ENCODE peak calls at places on chromosomes 6 and 20, in eight cellular contexts. One of them, this sample, is unnamed.
A peak's percentile ranks its signal among the peaks of the same experiment; 100 is the strongest.

GRCh38 chr6:134034951-134035822 is 17.2 kb downstream of the SLC2A12 start:
- DNase-seq in astrocyte: no peak
- DNase-seq in PC-9: peak; percentile 72
- DNase-seq in PC-3: peak; percentile 68
- DNase-seq in choroid plexus epithelial cell: no peak
- DNase-seq in naive thymus-derived CD4-positive, alpha-beta T cell: no peak
- DNase-seq in A549: no peak
- DNase-seq in mucosa of descending colon: no peak
- DNase-seq in this sample: no peak

GRCh38 chr6:39415482-39415881 is 93.0 kb upstream of the KCNK16 start:
- DNase-seq in astrocyte: no peak
- DNase-seq in A549: no peak
- DNase-seq in PC-3: no peak
- DNase-seq in choroid plexus epithelial cell: no peak
- DNase-seq in PC-9: no peak
- DNase-seq in mucosa of descending colon: no peak
- DNase-seq in naive thymus-derived CD4-positive, alpha-beta T cell: no peak
- DNase-seq in this sample: no peak

GRCh38 chr20:31972481-31973386 is 4.8 kb downstream of the XKR7 start:
- DNase-seq in A549: no peak
- DNase-seq in PC-9: no peak
- DNase-seq in naive thymus-derived CD4-positive, alpha-beta T cell: no peak
- DNase-seq in mucosa of descending colon: no peak
- DNase-seq in PC-3: no peak
- DNase-seq in astrocyte: no peak
- DNase-seq in choroid plexus epithelial cell: peak; percentile 34
- DNase-seq in this sample: no peak

GRCh38 chr20:59735486-59735885 is 131.1 kb downstream of the PHACTR3 start:
- DNase-seq in naive thymus-derived CD4-positive, alpha-beta T cell: no peak
- DNase-seq in astrocyte: no peak
- DNase-seq in PC-3: no peak
- DNase-seq in A549: no peak
- DNase-seq in choroid plexus epithelial cell: no peak
- DNase-seq in PC-9: no peak
- DNase-seq in mucosa of descending colon: no peak
- DNase-seq in this sample: no peak

GRCh38 chr6:3320238-3320637 is 61.5 kb downstream of the PSMG4 start:
- DNase-seq in naive thymus-derived CD4-positive, alpha-beta T cell: no peak
- DNase-seq in A549: no peak
- DNase-seq in PC-3: no peak
- DNase-seq in choroid plexus epithelial cell: no peak
- DNase-seq in mucosa of descending colon: no peak
- DNase-seq in PC-9: no peak
- DNase-seq in astrocyte: no peak
- DNase-seq in this sample: no peak

GRCh38 chr6:129842137-129842536 is 19.0 kb downstream of the TMEM244 start:
- DNase-seq in A549: no peak
- DNase-seq in astrocyte: no peak
- DNase-seq in naive thymus-derived CD4-positive, alpha-beta T cell: no peak
- DNase-seq in choroid plexus epithelial cell: no peak
- DNase-seq in PC-9: no peak
- DNase-seq in PC-3: no peak
- DNase-seq in mucosa of descending colon: no peak
- DNase-seq in this sample: no peak

GRCh38 chr6:138594749-138595148 is 95.5 kb upstream of the NHSL1 start:
- DNase-seq in PC-9: no peak
- DNase-seq in naive thymus-derived CD4-positive, alpha-beta T cell: no peak
- DNase-seq in astrocyte: no peak
- DNase-seq in A549: no peak
- DNase-seq in mucosa of descending colon: no peak
- DNase-seq in PC-3: no peak
- DNase-seq in choroid plexus epithelial cell: no peak
- DNase-seq in this sample: no peak

GRCh38 chr20:59566631-59567524 is 37.5 kb upstream of the PHACTR3 start:
- DNase-seq in naive thymus-derived CD4-positive, alpha-beta T cell: no peak
- DNase-seq in PC-3: no peak
- DNase-seq in A549: no peak
- DNase-seq in PC-9: peak; percentile 4
- DNase-seq in choroid plexus epithelial cell: no peak
- DNase-seq in mucosa of descending colon: no peak
- DNase-seq in astrocyte: no peak
- DNase-seq in this sample: no peak

GRCh38 chr20:33490934-33491656 is 1.2 kb downstream of the CBFA2T2 start:
- DNase-seq in choroid plexus epithelial cell: peak; percentile 7
- DNase-seq in A549: no peak
- DNase-seq in mucosa of descending colon: no peak
- DNase-seq in naive thymus-derived CD4-positive, alpha-beta T cell: no peak
- DNase-seq in PC-9: no peak
- DNase-seq in PC-3: no peak
- DNase-seq in astrocyte: no peak
- DNase-seq in this sample: no peak

GRCh38 chr20:878511-879307 is 37.4 kb downstream of the ANGPT4 start:
- DNase-seq in A549: peak; percentile 35
- DNase-seq in mucosa of descending colon: no peak
- DNase-seq in choroid plexus epithelial cell: peak; percentile 28
- DNase-seq in PC-3: peak; percentile 26
- DNase-seq in PC-9: no peak
- DNase-seq in naive thymus-derived CD4-positive, alpha-beta T cell: no peak
- DNase-seq in astrocyte: no peak
- DNase-seq in this sample: peak; percentile 49

GRCh38 chr20:62409935-62410741 is 3.1 kb upstream of the CABLES2 start:
- DNase-seq in choroid plexus epithelial cell: peak; percentile 26
- DNase-seq in PC-9: no peak
- DNase-seq in mucosa of descending colon: peak; percentile 86
- DNase-seq in PC-3: peak; percentile 59
- DNase-seq in astrocyte: no peak
- DNase-seq in A549: peak; percentile 49
- DNase-seq in naive thymus-derived CD4-positive, alpha-beta T cell: peak; percentile 27
- DNase-seq in this sample: peak; percentile 23

GRCh38 chr6:93779086-93779858 is 359.9 kb upstream of the EPHA7 start:
- DNase-seq in choroid plexus epithelial cell: peak; percentile 92
- DNase-seq in naive thymus-derived CD4-positive, alpha-beta T cell: no peak
- DNase-seq in mucosa of descending colon: no peak
- DNase-seq in PC-9: no peak
- DNase-seq in PC-3: no peak
- DNase-seq in A549: no peak
- DNase-seq in astrocyte: peak; percentile 20
- DNase-seq in this sample: peak; percentile 66

GRCh38 chr20:24934716-24935115 is 14.4 kb upstream of the CST7 start:
- DNase-seq in astrocyte: no peak
- DNase-seq in PC-3: no peak
- DNase-seq in mucosa of descending colon: no peak
- DNase-seq in PC-9: no peak
- DNase-seq in choroid plexus epithelial cell: no peak
- DNase-seq in A549: no peak
- DNase-seq in naive thymus-derived CD4-positive, alpha-beta T cell: no peak
- DNase-seq in this sample: no peak

GRCh38 chr6:108565893-108566292 is 5.2 kb downstream of the FOXO3 start:
- DNase-seq in A549: no peak
- DNase-seq in astrocyte: peak; percentile 53
- DNase-seq in mucosa of descending colon: no peak
- DNase-seq in PC-9: peak; percentile 71
- DNase-seq in naive thymus-derived CD4-positive, alpha-beta T cell: no peak
- DNase-seq in PC-3: peak; percentile 45
- DNase-seq in choroid plexus epithelial cell: peak; percentile 75
- DNase-seq in this sample: peak; percentile 91

GRCh38 chr6:44833248-44833647 is 445.7 kb downstream of the CDC5L start:
- DNase-seq in A549: no peak
- DNase-seq in mucosa of descending colon: no peak
- DNase-seq in astrocyte: no peak
- DNase-seq in PC-3: no peak
- DNase-seq in choroid plexus epithelial cell: no peak
- DNase-seq in PC-9: no peak
- DNase-seq in naive thymus-derived CD4-positive, alpha-beta T cell: no peak
- DNase-seq in this sample: no peak

GRCh38 chr6:25035451-25036435 is 100.0 kb upstream of the RIPOR2 start:
- DNase-seq in PC-9: peak; percentile 44
- DNase-seq in A549: no peak
- DNase-seq in choroid plexus epithelial cell: no peak
- DNase-seq in PC-3: no peak
- DNase-seq in naive thymus-derived CD4-positive, alpha-beta T cell: no peak
- DNase-seq in mucosa of descending colon: no peak
- DNase-seq in astrocyte: peak; percentile 9
- DNase-seq in this sample: no peak

GRCh38 chr20:22700387-22700786 is 116.0 kb upstream of the FOXA2 start:
- DNase-seq in mucosa of descending colon: no peak
- DNase-seq in choroid plexus epithelial cell: peak; percentile 83
- DNase-seq in PC-3: peak; percentile 14
- DNase-seq in astrocyte: no peak
- DNase-seq in naive thymus-derived CD4-positive, alpha-beta T cell: no peak
- DNase-seq in PC-9: no peak
- DNase-seq in A549: no peak
- DNase-seq in this sample: peak; percentile 79

GRCh38 chr6:5308066-5308465 is 46.8 kb downstream of the FARS2 start:
- DNase-seq in naive thymus-derived CD4-positive, alpha-beta T cell: no peak
- DNase-seq in choroid plexus epithelial cell: no peak
- DNase-seq in A549: no peak
- DNase-seq in PC-9: no peak
- DNase-seq in mucosa of descending colon: no peak
- DNase-seq in PC-3: peak; percentile 87
- DNase-seq in astrocyte: no peak
- DNase-seq in this sample: no peak

GRCh38 chr6:160089534-160089897 is 32.1 kb upstream of the SLC22A1 start:
- DNase-seq in PC-3: no peak
- DNase-seq in astrocyte: no peak
- DNase-seq in A549: no peak
- DNase-seq in mucosa of descending colon: no peak
- DNase-seq in naive thymus-derived CD4-positive, alpha-beta T cell: no peak
- DNase-seq in choroid plexus epithelial cell: no peak
- DNase-seq in PC-9: no peak
- DNase-seq in this sample: no peak

GRCh38 chr6:41272591-41273175 is 13.8 kb downstream of the TREM1 start:
- DNase-seq in PC-3: no peak
- DNase-seq in PC-9: no peak
- DNase-seq in A549: no peak
- DNase-seq in mucosa of descending colon: no peak
- DNase-seq in astrocyte: no peak
- DNase-seq in choroid plexus epithelial cell: no peak
- DNase-seq in naive thymus-derived CD4-positive, alpha-beta T cell: no peak
- DNase-seq in this sample: no peak

GRCh38 chr6:41274291-41274690 is 12.2 kb downstream of the TREM1 start:
- DNase-seq in PC-3: no peak
- DNase-seq in astrocyte: no peak
- DNase-seq in A549: no peak
- DNase-seq in PC-9: no peak
- DNase-seq in choroid plexus epithelial cell: no peak
- DNase-seq in naive thymus-derived CD4-positive, alpha-beta T cell: no peak
- DNase-seq in mucosa of descending colon: no peak
- DNase-seq in this sample: no peak

GRCh38 chr6:41269716-41270115 is 16.8 kb downstream of the TREM1 start:
- DNase-seq in A549: no peak
- DNase-seq in PC-3: no peak
- DNase-seq in mucosa of descending colon: no peak
- DNase-seq in naive thymus-derived CD4-positive, alpha-beta T cell: no peak
- DNase-seq in astrocyte: no peak
- DNase-seq in PC-9: no peak
- DNase-seq in choroid plexus epithelial cell: no peak
- DNase-seq in this sample: no peak

GRCh38 chr6:41273699-41274098 is 12.8 kb downstream of the TREM1 start:
- DNase-seq in astrocyte: no peak
- DNase-seq in naive thymus-derived CD4-positive, alpha-beta T cell: no peak
- DNase-seq in choroid plexus epithelial cell: no peak
- DNase-seq in PC-9: no peak
- DNase-seq in PC-3: no peak
- DNase-seq in A549: no peak
- DNase-seq in mucosa of descending colon: no peak
- DNase-seq in this sample: no peak

GRCh38 chr6:41271901-41272395 is 14.5 kb downstream of the TREM1 start:
- DNase-seq in mucosa of descending colon: no peak
- DNase-seq in PC-9: no peak
- DNase-seq in PC-3: no peak
- DNase-seq in choroid plexus epithelial cell: no peak
- DNase-seq in naive thymus-derived CD4-positive, alpha-beta T cell: no peak
- DNase-seq in A549: no peak
- DNase-seq in astrocyte: no peak
- DNase-seq in this sample: no peak
- H3K4me3 ChIP-seq in mucosa of descending colon: no peak overlapping the region
- H3K4me3 ChIP-seq in PC-9: no peak overlapping the region
- H3K4me3 ChIP-seq in PC-3: no peak overlapping the region
- H3K4me3 ChIP-seq in choroid plexus epithelial cell: no peak overlapping the region
- H3K4me3 ChIP-seq in naive thymus-derived CD4-positive, alpha-beta T cell: no peak overlapping the region
- H3K4me3 ChIP-seq in A549: no peak overlapping the region
- H3K4me3 ChIP-seq in astrocyte: no peak overlapping the region
- H3K4me3 ChIP-seq in this sample: no peak overlapping the region

GRCh38 chr6:35489995-35490791 is 6.7 kb downstream of the TEAD3 start:
- DNase-seq in PC-9: no peak
- DNase-seq in PC-3: no peak
- DNase-seq in astrocyte: peak; percentile 67
- DNase-seq in A549: no peak
- DNase-seq in mucosa of descending colon: peak; percentile 80
- DNase-seq in choroid plexus epithelial cell: peak; percentile 53
- DNase-seq in naive thymus-derived CD4-positive, alpha-beta T cell: no peak
- DNase-seq in this sample: peak; percentile 62
- H3K4me3 ChIP-seq in PC-9: no peak overlapping the region
- H3K4me3 ChIP-seq in PC-3: no peak overlapping the region
- H3K4me3 ChIP-seq in astrocyte: peak overlapping the region; percentile 37
- H3K4me3 ChIP-seq in A549: no peak overlapping the region
- H3K4me3 ChIP-seq in mucosa of descending colon: no peak overlapping the region
- H3K4me3 ChIP-seq in choroid plexus epithelial cell: no peak overlapping the region
- H3K4me3 ChIP-seq in naive thymus-derived CD4-positive, alpha-beta T cell: no peak overlapping the region
- H3K4me3 ChIP-seq in this sample: no peak overlapping the region

GRCh38 chr6:142047934-142048592 is 84.7 kb upstream of the GJE1 start:
- DNase-seq in mucosa of descending colon: no peak
- DNase-seq in PC-3: no peak
- DNase-seq in A549: no peak
- DNase-seq in choroid plexus epithelial cell: peak; percentile 13
- DNase-seq in PC-9: no peak
- DNase-seq in astrocyte: no peak
- DNase-seq in naive thymus-derived CD4-positive, alpha-beta T cell: no peak
- DNase-seq in this sample: no peak
- H3K4me3 ChIP-seq in mucosa of descending colon: no peak overlapping the region
- H3K4me3 ChIP-seq in PC-3: no peak overlapping the region
- H3K4me3 ChIP-seq in A549: no peak overlapping the region
- H3K4me3 ChIP-seq in choroid plexus epithelial cell: no peak overlapping the region
- H3K4me3 ChIP-seq in PC-9: no peak overlapping the region
- H3K4me3 ChIP-seq in astrocyte: no peak overlapping the region
- H3K4me3 ChIP-seq in naive thymus-derived CD4-positive, alpha-beta T cell: no peak overlapping the region
- H3K4me3 ChIP-seq in this sample: no peak overlapping the region

GRCh38 chr6:89375427-89375868 is 22.9 kb upstream of the UBE2J1 start:
- DNase-seq in PC-3: peak; percentile 50
- DNase-seq in astrocyte: no peak
- DNase-seq in naive thymus-derived CD4-positive, alpha-beta T cell: peak; percentile 69
- DNase-seq in mucosa of descending colon: peak; percentile 74
- DNase-seq in A549: no peak
- DNase-seq in choroid plexus epithelial cell: peak; percentile 39
- DNase-seq in PC-9: peak; percentile 84
- DNase-seq in this sample: no peak
- H3K4me3 ChIP-seq in PC-3: no peak overlapping the region
- H3K4me3 ChIP-seq in astrocyte: no peak overlapping the region
- H3K4me3 ChIP-seq in naive thymus-derived CD4-positive, alpha-beta T cell: no peak overlapping the region
- H3K4me3 ChIP-seq in mucosa of descending colon: no peak overlapping the region
- H3K4me3 ChIP-seq in A549: no peak overlapping the region
- H3K4me3 ChIP-seq in choroid plexus epithelial cell: no peak overlapping the region
- H3K4me3 ChIP-seq in PC-9: no peak overlapping the region
- H3K4me3 ChIP-seq in this sample: no peak overlapping the region

DNA sequence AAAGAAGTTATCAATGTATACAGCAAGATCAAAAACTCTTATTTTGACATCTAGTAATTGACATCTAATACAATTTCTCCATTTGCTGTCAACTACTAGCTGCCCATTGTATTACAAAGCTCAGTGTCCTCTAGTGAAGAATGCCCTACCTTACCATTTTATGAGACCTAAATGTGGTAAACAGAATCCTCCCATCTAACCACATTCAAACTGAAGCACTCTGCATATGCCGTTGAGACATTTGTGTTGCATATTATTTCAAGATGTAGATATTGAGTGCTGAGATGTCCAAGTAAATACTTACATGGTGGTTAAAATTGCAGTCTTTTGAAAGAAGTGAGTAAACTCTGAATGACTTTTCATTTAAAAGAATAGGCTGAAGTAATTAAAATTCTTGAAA is 602 bp upstream of the GLYATL3 start:
- DNase-seq in mucosa of descending colon: no peak
- DNase-seq in choroid plexus epithelial cell: no peak
- DNase-seq in naive thymus-derived CD4-positive, alpha-beta T cell: no peak
- DNase-seq in PC-3: no peak
- DNase-seq in A549: no peak
- DNase-seq in astrocyte: no peak
- DNase-seq in PC-9: no peak
- DNase-seq in this sample: no peak
- H3K4me3 ChIP-seq in mucosa of descending colon: no peak overlapping the region
- H3K4me3 ChIP-seq in choroid plexus epithelial cell: no peak overlapping the region
- H3K4me3 ChIP-seq in naive thymus-derived CD4-positive, alpha-beta T cell: no peak overlapping the region
- H3K4me3 ChIP-seq in PC-3: no peak overlapping the region
- H3K4me3 ChIP-seq in A549: no peak overlapping the region
- H3K4me3 ChIP-seq in astrocyte: no peak overlapping the region
- H3K4me3 ChIP-seq in PC-9: no peak overlapping the region
- H3K4me3 ChIP-seq in this sample: no peak overlapping the region

This sample was measured in fibroblast of pulmonary artery.